ENCODE peak calls at places on chromosomes 3 and 15, in seven cellular contexts. One of them, this sample, is unnamed.

GRCh38 chr15:28114721-28115622 is 15.9 kb upstream of the OCA2 start:
- DNase-seq in mesenteric fat pad: peak; percentile 84
- DNase-seq in sciatic nerve: no peak
- DNase-seq in IMR-90: peak; percentile 66
- DNase-seq in AG04449: no peak
- DNase-seq in HEK293T: no peak
- DNase-seq in NCI-H1105: no peak
- DNase-seq in this sample: peak; percentile 80

GRCh38 chr15:70347321-70347720 is 249.6 kb upstream of the TLE3 start:
- DNase-seq in NCI-H1105: no peak
- DNase-seq in mesenteric fat pad: no peak
- DNase-seq in HEK293T: no peak
- DNase-seq in AG04449: no peak
- DNase-seq in IMR-90: no peak
- DNase-seq in sciatic nerve: no peak
- DNase-seq in this sample: no peak

GRCh38 chr15:60392986-60393811 is 4.6 kb downstream of the ANXA2 start:
- DNase-seq in HEK293T: peak; percentile 35
- DNase-seq in mesenteric fat pad: no peak
- DNase-seq in sciatic nerve: peak; percentile 79
- DNase-seq in IMR-90: peak; percentile 98
- DNase-seq in NCI-H1105: no peak
- DNase-seq in AG04449: peak; percentile 78
- DNase-seq in this sample: peak; percentile 69

GRCh38 chr3:43997788-43998373 is 243.8 kb upstream of the TOPAZ1 start:
- DNase-seq in sciatic nerve: no peak
- DNase-seq in IMR-90: no peak
- DNase-seq in mesenteric fat pad: no peak
- DNase-seq in HEK293T: no peak
- DNase-seq in NCI-H1105: no peak
- DNase-seq in AG04449: no peak
- DNase-seq in this sample: no peak

GRCh38 chr3:169999433-169999832 is 32.8 kb downstream of the SEC62 start:
- DNase-seq in HEK293T: no peak
- DNase-seq in NCI-H1105: no peak
- DNase-seq in IMR-90: no peak
- DNase-seq in AG04449: no peak
- DNase-seq in sciatic nerve: no peak
- DNase-seq in mesenteric fat pad: no peak
- DNase-seq in this sample: no peak

GRCh38 chr3:135982404-135982761 is 16.9 kb downstream of the PPP2R3A start:
- DNase-seq in NCI-H1105: no peak
- DNase-seq in AG04449: no peak
- DNase-seq in sciatic nerve: no peak
- DNase-seq in mesenteric fat pad: no peak
- DNase-seq in HEK293T: no peak
- DNase-seq in IMR-90: peak; percentile 52
- DNase-seq in this sample: no peak

GRCh38 chr3:157129782-157130137 is 30.2 kb downstream of the CCNL1 start:
- DNase-seq in mesenteric fat pad: no peak
- DNase-seq in NCI-H1105: no peak
- DNase-seq in IMR-90: no peak
- DNase-seq in AG04449: no peak
- DNase-seq in HEK293T: no peak
- DNase-seq in sciatic nerve: no peak
- DNase-seq in this sample: no peak

GRCh38 chr15:90560229-90560771 is 30.6 kb downstream of the CRTC3 start:
- DNase-seq in NCI-H1105: no peak
- DNase-seq in HEK293T: no peak
- DNase-seq in IMR-90: peak; percentile 96
- DNase-seq in sciatic nerve: peak; percentile 67
- DNase-seq in mesenteric fat pad: no peak
- DNase-seq in AG04449: peak; percentile 94
- DNase-seq in this sample: peak; percentile 85

GRCh38 chr3:107892960-107893359 is 197.9 kb downstream of the CD47 start:
- DNase-seq in NCI-H1105: no peak
- DNase-seq in mesenteric fat pad: no peak
- DNase-seq in sciatic nerve: no peak
- DNase-seq in IMR-90: no peak
- DNase-seq in HEK293T: no peak
- DNase-seq in AG04449: no peak
- DNase-seq in this sample: peak; percentile 58

GRCh38 chr3:187027531-187027936 is 97.2 kb downstream of the ST6GAL1 start:
- DNase-seq in HEK293T: no peak
- DNase-seq in AG04449: no peak
- DNase-seq in IMR-90: no peak
- DNase-seq in sciatic nerve: no peak
- DNase-seq in mesenteric fat pad: no peak
- DNase-seq in NCI-H1105: no peak
- DNase-seq in this sample: no peak

GRCh38 chr3:52088445-52089367 is 32.3 kb upstream of the DUSP7 start:
- DNase-seq in NCI-H1105: no peak
- DNase-seq in AG04449: no peak
- DNase-seq in sciatic nerve: no peak
- DNase-seq in HEK293T: no peak
- DNase-seq in mesenteric fat pad: no peak
- DNase-seq in IMR-90: peak; percentile 88
- DNase-seq in this sample: no peak

GRCh38 chr15:41790756-41791546 is 16.7 kb downstream of the MAPKBP1 start:
- DNase-seq in HEK293T: no peak
- DNase-seq in AG04449: no peak
- DNase-seq in IMR-90: peak; percentile 79
- DNase-seq in NCI-H1105: no peak
- DNase-seq in sciatic nerve: no peak
- DNase-seq in mesenteric fat pad: no peak
- DNase-seq in this sample: peak; percentile 51

GRCh38 chr15:85298366-85298765 is 82.0 kb upstream of the AKAP13 start:
- DNase-seq in IMR-90: no peak
- DNase-seq in AG04449: no peak
- DNase-seq in NCI-H1105: no peak
- DNase-seq in sciatic nerve: no peak
- DNase-seq in HEK293T: no peak
- DNase-seq in mesenteric fat pad: no peak
- DNase-seq in this sample: no peak

GRCh38 chr15:60212536-60212935 is 185.2 kb downstream of the ANXA2 start:
- DNase-seq in IMR-90: no peak
- DNase-seq in sciatic nerve: no peak
- DNase-seq in mesenteric fat pad: no peak
- DNase-seq in HEK293T: peak; percentile 10
- DNase-seq in NCI-H1105: no peak
- DNase-seq in AG04449: no peak
- DNase-seq in this sample: peak; percentile 22

GRCh38 chr3:50340404-50341329 is at the start of gene RASSF1:
- DNase-seq in IMR-90: no peak
- DNase-seq in AG04449: no peak
- DNase-seq in HEK293T: no peak
- DNase-seq in sciatic nerve: peak; percentile 90
- DNase-seq in mesenteric fat pad: peak; percentile 94
- DNase-seq in NCI-H1105: no peak
- DNase-seq in this sample: peak; percentile 81

GRCh38 chr3:31014317-31015040 is 120.0 kb upstream of the GADL1 start:
- DNase-seq in IMR-90: peak; percentile 19
- DNase-seq in HEK293T: no peak
- DNase-seq in mesenteric fat pad: no peak
- DNase-seq in sciatic nerve: no peak
- DNase-seq in AG04449: no peak
- DNase-seq in NCI-H1105: no peak
- DNase-seq in this sample: peak; percentile 33

GRCh38 chr3:98612996-98613517 is 19.6 kb upstream of the CPOX start:
- DNase-seq in IMR-90: no peak
- DNase-seq in NCI-H1105: no peak
- DNase-seq in AG04449: no peak
- DNase-seq in sciatic nerve: peak; percentile 56
- DNase-seq in HEK293T: no peak
- DNase-seq in mesenteric fat pad: no peak
- DNase-seq in this sample: no peak

GRCh38 chr3:49727924-49728361 is 4.2 kb upstream of the GMPPB start:
- DNase-seq in AG04449: no peak
- DNase-seq in HEK293T: no peak
- DNase-seq in NCI-H1105: no peak
- DNase-seq in IMR-90: no peak
- DNase-seq in sciatic nerve: no peak
- DNase-seq in mesenteric fat pad: no peak
- DNase-seq in this sample: no peak

GRCh38 chr15:36483409-36483808 is 96.0 kb upstream of the CDIN1 start:
- DNase-seq in HEK293T: no peak
- DNase-seq in mesenteric fat pad: no peak
- DNase-seq in sciatic nerve: no peak
- DNase-seq in AG04449: no peak
- DNase-seq in NCI-H1105: no peak
- DNase-seq in IMR-90: no peak
- DNase-seq in this sample: no peak

GRCh38 chr3:140420621-140421357 is 257.1 kb upstream of the TRIM42 start:
- DNase-seq in mesenteric fat pad: no peak
- DNase-seq in HEK293T: no peak
- DNase-seq in IMR-90: peak; percentile 32
- DNase-seq in NCI-H1105: no peak
- DNase-seq in sciatic nerve: no peak
- DNase-seq in AG04449: peak; percentile 14
- DNase-seq in this sample: peak; percentile 47

GRCh38 chr15:27743638-27744037 is 355.5 kb downstream of the OCA2 start:
- DNase-seq in mesenteric fat pad: no peak
- DNase-seq in IMR-90: no peak
- DNase-seq in sciatic nerve: no peak
- DNase-seq in HEK293T: no peak
- DNase-seq in NCI-H1105: no peak
- DNase-seq in AG04449: no peak
- DNase-seq in this sample: no peak

GRCh38 chr3:191244242-191244867 is 45.3 kb downstream of the OSTN start:
- DNase-seq in HEK293T: no peak
- DNase-seq in NCI-H1105: no peak
- DNase-seq in IMR-90: peak; percentile 35
- DNase-seq in mesenteric fat pad: no peak
- DNase-seq in AG04449: no peak
- DNase-seq in sciatic nerve: no peak
- DNase-seq in this sample: no peak

GRCh38 chr15:25061808-25062550 is 107.2 kb downstream of the SNRPN start:
- DNase-seq in AG04449: no peak
- DNase-seq in HEK293T: no peak
- DNase-seq in NCI-H1105: no peak
- DNase-seq in IMR-90: no peak
- DNase-seq in mesenteric fat pad: peak; percentile 71
- DNase-seq in sciatic nerve: peak; percentile 15
- DNase-seq in this sample: no peak

GRCh38 chr3:146465713-146466465 is 3.5 kb downstream of the PLSCR2 start:
- DNase-seq in AG04449: no peak
- DNase-seq in IMR-90: peak; percentile 26
- DNase-seq in mesenteric fat pad: no peak
- DNase-seq in sciatic nerve: no peak
- DNase-seq in NCI-H1105: no peak
- DNase-seq in HEK293T: no peak
- DNase-seq in this sample: no peak

GRCh38 chr15:80031841-80032240 is 27.6 kb upstream of the ZFAND6 start:
- DNase-seq in sciatic nerve: no peak
- DNase-seq in mesenteric fat pad: no peak
- DNase-seq in HEK293T: no peak
- DNase-seq in NCI-H1105: no peak
- DNase-seq in AG04449: no peak
- DNase-seq in IMR-90: no peak
- DNase-seq in this sample: no peak

GRCh38 chr3:34882764-34883163 is 756.6 kb upstream of the ARPP21 start:
- DNase-seq in sciatic nerve: no peak
- DNase-seq in AG04449: no peak
- DNase-seq in mesenteric fat pad: no peak
- DNase-seq in IMR-90: no peak
- DNase-seq in HEK293T: no peak
- DNase-seq in NCI-H1105: no peak
- DNase-seq in this sample: no peak

GRCh38 chr15:39403674-39404117 is 177.2 kb upstream of the THBS1 start:
- DNase-seq in HEK293T: peak; percentile 17
- DNase-seq in IMR-90: peak; percentile 88
- DNase-seq in sciatic nerve: no peak
- DNase-seq in mesenteric fat pad: no peak
- DNase-seq in NCI-H1105: peak; percentile 44
- DNase-seq in AG04449: peak; percentile 59
- DNase-seq in this sample: no peak

GRCh38 chr3:126371096-126371705 is 14.0 kb upstream of the KLF15 start:
- DNase-seq in NCI-H1105: no peak
- DNase-seq in mesenteric fat pad: no peak
- DNase-seq in IMR-90: no peak
- DNase-seq in sciatic nerve: peak; percentile 40
- DNase-seq in AG04449: no peak
- DNase-seq in HEK293T: no peak
- DNase-seq in this sample: no peak

This sample was measured in AG20443.